ENCODE peak calls at places on chromosome 2, in seven cellular contexts. One of them, this sample, is unnamed.

GRCh38 chr2:164910091-164910899 is 45.0 kb downstream of the SLC38A11 start:
- DNase-seq in fibroblast of lung: peak; percentile 82
- DNase-seq in upper lobe of right lung: no peak
- DNase-seq in fibroblast of mammary gland: peak; percentile 10
- DNase-seq in HFF-Myc: peak; percentile 79
- DNase-seq in fibroblast of pulmonary artery: peak; percentile 41
- DNase-seq in Peyer's patch: no peak
- DNase-seq in this sample: peak; percentile 60

GRCh38 chr2:226721541-226721940 is 78.1 kb downstream of the IRS1 start:
- DNase-seq in fibroblast of lung: no peak
- DNase-seq in fibroblast of pulmonary artery: peak; percentile 29
- DNase-seq in Peyer's patch: no peak
- DNase-seq in HFF-Myc: no peak
- DNase-seq in fibroblast of mammary gland: peak; percentile 79
- DNase-seq in upper lobe of right lung: no peak
- DNase-seq in this sample: no peak

GRCh38 chr2:200466703-200467418 is 43.0 kb downstream of the KCTD18 start:
- DNase-seq in HFF-Myc: no peak
- DNase-seq in fibroblast of pulmonary artery: peak; percentile 91
- DNase-seq in fibroblast of mammary gland: peak; percentile 92
- DNase-seq in upper lobe of right lung: no peak
- DNase-seq in Peyer's patch: no peak
- DNase-seq in fibroblast of lung: no peak
- DNase-seq in this sample: no peak

GRCh38 chr2:198325359-198325758 is 521.0 kb downstream of the PLCL1 start:
- DNase-seq in fibroblast of lung: peak; percentile 8
- DNase-seq in upper lobe of right lung: no peak
- DNase-seq in fibroblast of mammary gland: no peak
- DNase-seq in Peyer's patch: no peak
- DNase-seq in HFF-Myc: no peak
- DNase-seq in fibroblast of pulmonary artery: no peak
- DNase-seq in this sample: no peak

GRCh38 chr2:52334185-52334584 is 1302.3 kb upstream of the NRXN1 start:
- DNase-seq in fibroblast of lung: no peak
- DNase-seq in upper lobe of right lung: no peak
- DNase-seq in HFF-Myc: no peak
- DNase-seq in fibroblast of mammary gland: no peak
- DNase-seq in fibroblast of pulmonary artery: no peak
- DNase-seq in Peyer's patch: no peak
- DNase-seq in this sample: no peak

GRCh38 chr2:121485039-121485438 is 45.6 kb upstream of the RNU4ATAC start:
- DNase-seq in fibroblast of mammary gland: peak; percentile 76
- DNase-seq in HFF-Myc: no peak
- DNase-seq in Peyer's patch: no peak
- DNase-seq in fibroblast of pulmonary artery: peak; percentile 77
- DNase-seq in fibroblast of lung: peak; percentile 97
- DNase-seq in upper lobe of right lung: no peak
- DNase-seq in this sample: no peak

GRCh38 chr2:105544591-105545377 is 145.9 kb upstream of the FHL2 start:
- DNase-seq in Peyer's patch: no peak
- DNase-seq in HFF-Myc: no peak
- DNase-seq in fibroblast of mammary gland: no peak
- DNase-seq in fibroblast of lung: no peak
- DNase-seq in upper lobe of right lung: no peak
- DNase-seq in fibroblast of pulmonary artery: no peak
- DNase-seq in this sample: no peak

GRCh38 chr2:54009549-54009948 is 38.8 kb upstream of the PSME4 start:
- DNase-seq in upper lobe of right lung: no peak
- DNase-seq in fibroblast of mammary gland: no peak
- DNase-seq in HFF-Myc: no peak
- DNase-seq in fibroblast of pulmonary artery: no peak
- DNase-seq in Peyer's patch: no peak
- DNase-seq in fibroblast of lung: no peak
- DNase-seq in this sample: no peak

GRCh38 chr2:168543037-168543436 is 87.0 kb downstream of the CERS6 start:
- DNase-seq in HFF-Myc: no peak
- DNase-seq in fibroblast of pulmonary artery: no peak
- DNase-seq in Peyer's patch: no peak
- DNase-seq in fibroblast of mammary gland: no peak
- DNase-seq in fibroblast of lung: no peak
- DNase-seq in upper lobe of right lung: no peak
- DNase-seq in this sample: no peak

GRCh38 chr2:33810046-33810835 is 211.1 kb upstream of the FAM98A start:
- DNase-seq in upper lobe of right lung: no peak
- DNase-seq in fibroblast of lung: peak; percentile 48
- DNase-seq in HFF-Myc: peak; percentile 29
- DNase-seq in fibroblast of pulmonary artery: no peak
- DNase-seq in Peyer's patch: no peak
- DNase-seq in fibroblast of mammary gland: peak; percentile 72
- DNase-seq in this sample: no peak

GRCh38 chr2:91442246-91442905 is 2750.9 kb downstream of the RPIA start:
- DNase-seq in HFF-Myc: no peak
- DNase-seq in upper lobe of right lung: peak; percentile 70
- DNase-seq in Peyer's patch: peak; percentile 53
- DNase-seq in fibroblast of mammary gland: no peak
- DNase-seq in fibroblast of lung: no peak
- DNase-seq in fibroblast of pulmonary artery: no peak
- DNase-seq in this sample: no peak
- H3K4me3 ChIP-seq in HFF-Myc: no peak overlapping the region
- H3K4me3 ChIP-seq in upper lobe of right lung: peak overlapping the region; percentile 21
- H3K4me3 ChIP-seq in Peyer's patch: peak overlapping the region; percentile 29
- H3K4me3 ChIP-seq in fibroblast of mammary gland: no peak overlapping the region
- H3K4me3 ChIP-seq in fibroblast of lung: no peak overlapping the region
- H3K4me3 ChIP-seq in fibroblast of pulmonary artery: peak overlapping the region; percentile 22
- H3K4me3 ChIP-seq in this sample: peak overlapping the region; percentile 51

GRCh38 chr2:127864877-127865276 is 6.9 kb upstream of the POLR2D start:
- DNase-seq in upper lobe of right lung: no peak
- DNase-seq in fibroblast of lung: no peak
- DNase-seq in HFF-Myc: no peak
- DNase-seq in Peyer's patch: peak; percentile 84
- DNase-seq in fibroblast of mammary gland: peak; percentile 49
- DNase-seq in fibroblast of pulmonary artery: no peak
- DNase-seq in this sample: no peak
- TF ChIP-seq CTCF in upper lobe of right lung: no peak
- TF ChIP-seq CTCF in fibroblast of lung: no peak
- TF ChIP-seq CTCF in HFF-Myc: no peak
- TF ChIP-seq CTCF in Peyer's patch: peak; percentile 48
- TF ChIP-seq CTCF in fibroblast of mammary gland: no peak
- TF ChIP-seq CTCF in fibroblast of pulmonary artery: no peak
- TF ChIP-seq CTCF in this sample: no peak

DNA sequence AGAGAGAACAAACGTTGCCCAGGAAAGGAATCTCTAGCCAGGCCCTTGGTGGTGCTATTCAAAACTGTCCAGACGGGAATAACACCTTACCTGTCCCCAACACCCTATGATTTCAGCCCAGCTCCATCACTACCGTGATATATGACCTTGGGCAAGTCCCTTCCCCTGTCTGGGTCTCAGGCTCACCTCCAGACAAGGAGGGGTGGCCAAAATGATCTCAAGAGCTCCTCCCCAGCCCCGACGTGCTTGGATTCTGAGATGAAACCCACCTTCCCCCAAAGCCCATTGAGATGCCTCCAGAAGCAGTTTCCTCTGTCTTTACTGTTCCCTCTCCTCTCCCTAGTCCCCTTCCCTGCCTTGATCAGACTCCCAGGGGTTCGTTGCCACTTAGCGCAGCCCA is 1.5 kb downstream of the KCNK3 start:
- DNase-seq in HFF-Myc: no peak
- DNase-seq in upper lobe of right lung: no peak
- DNase-seq in Peyer's patch: no peak
- DNase-seq in fibroblast of mammary gland: no peak
- DNase-seq in fibroblast of pulmonary artery: no peak
- DNase-seq in fibroblast of lung: no peak
- DNase-seq in this sample: no peak
- H3K4me3 ChIP-seq in HFF-Myc: no peak overlapping the region
- H3K4me3 ChIP-seq in upper lobe of right lung: peak overlapping the region; percentile 45
- H3K4me3 ChIP-seq in Peyer's patch: no peak overlapping the region
- H3K4me3 ChIP-seq in fibroblast of mammary gland: no peak overlapping the region
- H3K4me3 ChIP-seq in fibroblast of pulmonary artery: no peak overlapping the region
- H3K4me3 ChIP-seq in fibroblast of lung: no peak overlapping the region
- H3K4me3 ChIP-seq in this sample: no peak overlapping the region

GRCh38 chr2:101036562-101036961 is 34.5 kb downstream of the RPL31 start:
- DNase-seq in fibroblast of lung: peak; percentile 21
- DNase-seq in fibroblast of mammary gland: peak; percentile 58
- DNase-seq in HFF-Myc: peak; percentile 27
- DNase-seq in Peyer's patch: no peak
- DNase-seq in fibroblast of pulmonary artery: peak; percentile 65
- DNase-seq in upper lobe of right lung: no peak
- DNase-seq in this sample: no peak
- TF ChIP-seq CTCF in fibroblast of lung: peak; percentile 5
- TF ChIP-seq CTCF in fibroblast of mammary gland: peak; percentile 67
- TF ChIP-seq CTCF in HFF-Myc: peak; percentile 32
- TF ChIP-seq CTCF in Peyer's patch: peak; percentile 64
- TF ChIP-seq CTCF in fibroblast of pulmonary artery: peak; percentile 64
- TF ChIP-seq CTCF in upper lobe of right lung: peak; percentile 58
- TF ChIP-seq CTCF in this sample: peak; percentile 61

DNA sequence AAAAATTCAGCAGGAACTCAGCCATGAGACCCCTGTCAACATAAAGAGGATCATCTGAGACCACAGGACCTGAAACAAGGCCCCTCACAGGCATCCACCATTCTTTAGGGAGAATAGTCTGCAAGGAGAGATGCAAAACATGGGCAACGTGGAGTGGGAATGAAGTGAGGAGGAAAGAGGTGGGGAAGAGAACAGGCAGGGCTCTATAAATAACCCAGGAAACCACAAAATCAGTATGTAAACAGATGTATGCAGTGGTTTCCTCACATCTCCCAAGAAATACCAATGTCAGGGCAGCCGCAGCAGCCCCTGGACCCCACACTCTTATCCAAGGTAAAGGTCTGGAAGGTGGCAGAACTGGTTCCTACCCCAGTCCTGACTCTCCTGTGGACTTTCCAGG is 168.5 kb downstream of the EN1 start:
- DNase-seq in upper lobe of right lung: no peak
- DNase-seq in fibroblast of mammary gland: no peak
- DNase-seq in fibroblast of lung: peak; percentile 39
- DNase-seq in Peyer's patch: no peak
- DNase-seq in HFF-Myc: no peak
- DNase-seq in fibroblast of pulmonary artery: no peak
- DNase-seq in this sample: no peak
- H3K4me3 ChIP-seq in upper lobe of right lung: no peak overlapping the region
- H3K4me3 ChIP-seq in fibroblast of mammary gland: no peak overlapping the region
- H3K4me3 ChIP-seq in fibroblast of lung: no peak overlapping the region
- H3K4me3 ChIP-seq in Peyer's patch: no peak overlapping the region
- H3K4me3 ChIP-seq in HFF-Myc: no peak overlapping the region
- H3K4me3 ChIP-seq in fibroblast of pulmonary artery: no peak overlapping the region
- H3K4me3 ChIP-seq in this sample: no peak overlapping the region

GRCh38 chr2:171709011-171709685 is 21.9 kb downstream of the DYNC1I2 start:
- DNase-seq in fibroblast of pulmonary artery: no peak
- DNase-seq in fibroblast of mammary gland: no peak
- DNase-seq in fibroblast of lung: no peak
- DNase-seq in HFF-Myc: no peak
- DNase-seq in Peyer's patch: no peak
- DNase-seq in upper lobe of right lung: no peak
- DNase-seq in this sample: no peak

GRCh38 chr2:171707752-171708151 is 20.5 kb downstream of the DYNC1I2 start:
- DNase-seq in fibroblast of lung: no peak
- DNase-seq in fibroblast of mammary gland: no peak
- DNase-seq in Peyer's patch: no peak
- DNase-seq in fibroblast of pulmonary artery: no peak
- DNase-seq in upper lobe of right lung: no peak
- DNase-seq in HFF-Myc: no peak
- DNase-seq in this sample: no peak

GRCh38 chr2:171706152-171706803 is 19.0 kb downstream of the DYNC1I2 start:
- DNase-seq in Peyer's patch: no peak
- DNase-seq in fibroblast of mammary gland: peak; percentile 41
- DNase-seq in fibroblast of pulmonary artery: peak; percentile 54
- DNase-seq in HFF-Myc: peak; percentile 19
- DNase-seq in upper lobe of right lung: no peak
- DNase-seq in fibroblast of lung: no peak
- DNase-seq in this sample: no peak

GRCh38 chr2:171702781-171703556 is 15.7 kb downstream of the DYNC1I2 start:
- DNase-seq in fibroblast of pulmonary artery: peak; percentile 22
- DNase-seq in upper lobe of right lung: no peak
- DNase-seq in fibroblast of lung: peak; percentile 50
- DNase-seq in fibroblast of mammary gland: peak; percentile 71
- DNase-seq in Peyer's patch: no peak
- DNase-seq in HFF-Myc: no peak
- DNase-seq in this sample: no peak

DNA sequence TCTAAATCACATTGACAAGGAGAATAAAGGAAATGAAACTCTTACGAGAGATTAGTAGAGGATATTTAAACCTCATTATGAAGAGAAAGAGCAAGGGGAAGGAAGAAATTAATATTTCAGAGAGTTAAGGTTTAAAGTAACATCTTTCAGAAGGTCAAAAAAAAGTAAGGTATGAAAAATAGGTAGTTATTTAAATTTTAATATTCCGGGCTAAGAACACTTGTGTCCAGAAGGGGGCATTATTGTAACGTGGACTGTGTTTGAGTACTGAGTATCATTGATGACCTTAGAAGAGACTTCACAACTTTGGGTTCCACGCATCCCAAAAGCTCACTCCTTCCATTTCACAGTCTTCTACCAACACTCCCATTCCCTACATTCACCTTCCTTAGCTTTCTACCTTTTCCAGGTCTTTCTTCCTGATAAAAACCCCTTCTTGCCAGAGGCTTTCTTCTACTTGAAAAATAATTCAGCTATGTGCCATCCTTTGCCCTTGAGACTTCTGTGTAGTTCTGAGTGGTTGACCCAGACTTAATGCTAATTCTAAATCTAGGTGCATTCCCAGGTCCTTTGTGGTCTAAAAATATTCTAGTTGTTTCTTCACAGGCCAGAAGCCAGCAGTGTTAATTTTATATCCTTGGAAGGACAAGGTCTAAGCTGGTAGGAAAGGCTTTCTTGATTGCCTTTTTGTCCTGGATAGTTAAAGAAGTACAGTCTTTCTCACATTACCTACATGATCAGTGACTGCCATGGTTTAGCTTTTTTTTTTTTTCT is 16.5 kb downstream of the DYNC1I2 start:
- DNase-seq in upper lobe of right lung: no peak
- DNase-seq in fibroblast of pulmonary artery: peak; percentile 67
- DNase-seq in fibroblast of mammary gland: peak; percentile 56
- DNase-seq in HFF-Myc: peak; percentile 22
- DNase-seq in Peyer's patch: no peak
- DNase-seq in fibroblast of lung: peak; percentile 27
- DNase-seq in this sample: no peak
- TF ChIP-seq CTCF in upper lobe of right lung: peak; percentile 51
- TF ChIP-seq CTCF in fibroblast of pulmonary artery: peak; percentile 63
- TF ChIP-seq CTCF in fibroblast of mammary gland: peak; percentile 63
- TF ChIP-seq CTCF in HFF-Myc: peak; percentile 28
- TF ChIP-seq CTCF in Peyer's patch: peak; percentile 36
- TF ChIP-seq CTCF in fibroblast of lung: peak; percentile 40
- TF ChIP-seq CTCF in this sample: peak; percentile 54

DNA sequence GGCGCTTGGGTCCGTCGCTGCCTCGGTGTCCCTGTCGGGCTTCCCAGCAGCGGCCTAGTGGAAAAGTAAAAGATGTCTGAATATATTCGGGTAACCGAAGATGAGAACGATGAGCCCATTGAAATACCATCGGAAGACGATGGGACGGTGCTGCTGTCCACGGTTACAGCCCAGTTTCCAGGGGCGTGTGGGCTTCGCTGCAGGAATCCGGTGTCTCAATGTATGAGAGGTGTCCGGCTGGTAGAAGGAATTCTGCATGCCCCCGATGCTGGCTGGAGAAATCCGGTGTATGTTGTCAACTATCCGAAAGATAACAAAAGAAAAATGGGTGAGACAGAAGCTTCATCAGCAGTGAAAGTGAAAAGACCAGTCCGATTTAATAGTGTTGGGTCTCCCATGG is 8.0 kb downstream of the HES6 start:
- DNase-seq in Peyer's patch: no peak
- DNase-seq in HFF-Myc: no peak
- DNase-seq in upper lobe of right lung: no peak
- DNase-seq in fibroblast of mammary gland: no peak
- DNase-seq in fibroblast of lung: no peak
- DNase-seq in fibroblast of pulmonary artery: no peak
- DNase-seq in this sample: no peak
- H3K4me3 ChIP-seq in Peyer's patch: peak overlapping the region; percentile 54
- H3K4me3 ChIP-seq in HFF-Myc: no peak overlapping the region
- H3K4me3 ChIP-seq in upper lobe of right lung: peak overlapping the region; percentile 68
- H3K4me3 ChIP-seq in fibroblast of mammary gland: no peak overlapping the region
- H3K4me3 ChIP-seq in fibroblast of lung: no peak overlapping the region
- H3K4me3 ChIP-seq in fibroblast of pulmonary artery: peak overlapping the region; percentile 56
- H3K4me3 ChIP-seq in this sample: no peak overlapping the region